ENCODE peak calls at places on chromosomes 2 and 18, in four cellular contexts. S is HS-27A; N is stimulated activated CD4-positive, alpha-beta T cell treated with anti-CD3 and anti-CD28 coated beads, Interleukin-2, amount 100 ng/mL, for 48 hours; Y is stimulated activated CD8-positive, alpha-beta memory T cell treated with anti-CD3 and anti-CD28 coated beads, Interleukin-2, amount 100 ng/mL, for 48 hours. O is an unnamed sample.

GRCh38 chr2:127479866-127480743 is 46.2 kb downstream of the IWS1 start:
- DNase-seq in S (no peak), N (no peak), Y (no peak), O (no peak)

GRCh38 chr2:76498387-76498786 is 787.7 kb upstream of the GCFC2 start:
- DNase-seq in Y (no peak), S (no peak), N (no peak), O (no peak)

GRCh38 chr2:84908948-84909713 is 3.7 kb downstream of the TMSB10 start:
- DNase-seq in Y (no peak), N (no peak), S (no peak), O (no peak)

GRCh38 chr2:160203007-160203406 is 2.9 kb upstream of the ITGB6 start:
- DNase-seq in S (no peak), N (no peak), Y (no peak), O (no peak)

GRCh38 chr2:40033781-40034180 is 254.7 kb upstream of the THUMPD2 start:
- DNase-seq in S (no peak), Y (no peak), N (no peak), O (no peak)

GRCh38 chr2:74567862-74568261 is 13.3 kb downstream of the DOK1 start:
- DNase-seq in Y (no peak), N (no peak), S (peak; percentile 83), O (no peak)

GRCh38 chr2:233835230-233836186 is 18.8 kb downstream of the HJURP start:
- DNase-seq in Y (no peak), S (no peak), N (no peak), O (no peak)

GRCh38 chr2:222499226-222499625 is 74.9 kb downstream of the SGPP2 start:
- DNase-seq in S (no peak), Y (no peak), N (no peak), O (no peak)

GRCh38 chr2:13768274-13768673 is 864.2 kb upstream of the LRATD1 start:
- DNase-seq in N (no peak), Y (no peak), S (no peak), O (no peak)

GRCh38 chr2:26770986-26771586 is 7.0 kb downstream of the SLC35F6 start:
- DNase-seq in Y (no peak), N (no peak), S (no peak), O (no peak)

GRCh38 chr2:23651187-23651983 is 266.4 kb downstream of the KLHL29 start:
- DNase-seq in N (no peak), Y (no peak), S (no peak), O (no peak)

GRCh38 chr18:23814977-23815614 is 125.8 kb downstream of the LAMA3 start:
- DNase-seq in S (no peak), Y (no peak), N (no peak), O (no peak)

GRCh38 chr2:33275689-33276444 is 200.6 kb upstream of the RASGRP3 start:
- DNase-seq in S (peak; percentile 46), N (no peak), Y (peak; percentile 12), O (no peak)

GRCh38 chr2:187658952-187659525 is 104.8 kb upstream of the TFPI start:
- DNase-seq in S (no peak), N (no peak), Y (no peak), O (no peak)

GRCh38 chr2:98895901-98896300 is 40.1 kb downstream of the CRACDL start:
- DNase-seq in S (no peak), Y (no peak), N (no peak), O (no peak)

GRCh38 chr2:218400167-218400929 is 680 bp downstream of the CTDSP1 start:
- DNase-seq in Y (no peak), N (no peak), S (no peak), O (no peak)

GRCh38 chr18:686339-687111 is 25.9 kb downstream of the ENOSF1 start:
- DNase-seq in N (no peak), Y (no peak), S (no peak), O (no peak)

GRCh38 chr18:74745658-74746403 is 148.2 kb downstream of the ZNF407 start:
- DNase-seq in N (no peak), S (peak; percentile 59), Y (no peak), O (no peak)

GRCh38 chr18:12884521-12885323 is 685 bp upstream of the PTPN2 start:
- DNase-seq in S (no peak), Y (no peak), N (no peak), O (no peak)

GRCh38 chr2:43448011-43448821 is 147.6 kb downstream of the THADA start:
- DNase-seq in Y (no peak), N (no peak), S (no peak), O (no peak)

GRCh38 chr2:200810252-200810650 is 1.5 kb upstream of the BZW1 start:
- DNase-seq in Y (no peak), S (peak; percentile 46), N (no peak), O (no peak)

O was measured in NCI-H1930.